ENCODE peak calls at places on chromosomes 2 and 18, in ten cellular contexts. D is H9; P is lower lobe of right lung; F is A549; J is CD8-positive, alpha-beta T cell; V is tibial nerve; Z is left lung; C is Panc1; K is MCF 10A; M is HepG2. T is an unnamed sample.

GRCh38 chr2:10436711-10437110 is 11.4 kb downstream of the ODC1 start:
- DNase-seq in D (no peak), P (no peak), F (no peak), J (no peak), V (no peak), Z (no peak), C (no peak), K (no peak), M (no peak), T (no peak)

GRCh38 chr2:144130551-144130950 is 389.4 kb downstream of the ZEB2 start:
- DNase-seq in D (no peak), P (no peak), F (no peak), J (no peak), V (no peak), Z (no peak), C (no peak), K (no peak), M (no peak), T (no peak)

GRCh38 chr2:44929680-44930273 is 11.7 kb upstream of the SIX3 start:
- DNase-seq in D (peak), P (peak), F (no peak), J (no peak), V (no peak), Z (peak), C (no peak), K (no peak), M (no peak), T (no peak)

GRCh38 chr2:171924170-171924942 is 2.1 kb downstream of the HAT1 start:
- DNase-seq in D (no peak), P (no peak), F (peak), J (no peak), V (no peak), Z (no peak), C (no peak), K (no peak), M (no peak), T (no peak)

GRCh38 chr2:106977707-106978106 is 91.7 kb upstream of the ST6GAL2 start:
- DNase-seq in D (no peak), P (no peak), F (no peak), J (no peak), V (no peak), Z (no peak), C (no peak), K (no peak), M (no peak), T (no peak)

GRCh38 chr2:45441571-45441970 is 169.5 kb downstream of the SRBD1 start:
- DNase-seq in D (no peak), P (no peak), F (no peak), J (no peak), V (no peak), Z (no peak), C (no peak), K (peak), M (no peak), T (peak)

GRCh38 chr2:28054916-28055315 is 164.4 kb downstream of the BABAM2 start:
- DNase-seq in D (no peak), P (no peak), F (no peak), J (no peak), V (no peak), Z (no peak), C (no peak), K (no peak), M (no peak), T (no peak)

GRCh38 chr18:55387139-55387984 is 200.6 kb downstream of the TCF4 start:
- DNase-seq in D (no peak), P (no peak), F (no peak), J (no peak), V (no peak), Z (no peak), C (no peak), K (no peak), M (peak), T (no peak)

GRCh38 chr18:43396266-43396665 is 119.0 kb upstream of the SYT4 start:
- DNase-seq in D (no peak), P (no peak), F (no peak), J (no peak), V (no peak), Z (no peak), C (no peak), K (peak), M (no peak), T (peak)

GRCh38 chr18:58045265-58046086 is 1.4 kb downstream of the NEDD4L start:
- DNase-seq in D (peak), P (peak), F (no peak), J (peak), V (no peak), Z (peak), C (no peak), K (peak), M (peak), T (peak)

GRCh38 chr18:25896178-25896780 is 194.1 kb downstream of the SS18 start:
- DNase-seq in D (no peak), P (no peak), F (peak), J (no peak), V (no peak), Z (no peak), C (peak), K (peak), M (peak), T (peak)

GRCh38 chr2:220182790-220183189 is 555.4 kb downstream of the SLC4A3 start:
- DNase-seq in D (no peak), P (no peak), F (no peak), J (no peak), V (no peak), Z (no peak), C (no peak), K (no peak), M (no peak), T (no peak)

GRCh38 chr2:18077724-18078123 is 199.3 kb downstream of the KCNS3 start:
- DNase-seq in D (no peak), P (no peak), F (no peak), J (no peak), V (no peak), Z (no peak), C (no peak), K (peak), M (no peak), T (no peak)

GRCh38 chr2:38217401-38218188 is 141.6 kb upstream of the CYP1B1 start:
- DNase-seq in D (no peak), P (no peak), F (no peak), J (no peak), V (no peak), Z (no peak), C (no peak), K (no peak), M (no peak), T (no peak)

GRCh38 chr2:234502919-234503285 is 6.0 kb upstream of the ARL4C start:
- DNase-seq in D (no peak), P (no peak), F (no peak), J (no peak), V (no peak), Z (no peak), C (no peak), K (peak), M (no peak), T (peak)

GRCh38 chr2:231939022-231939421 is 12.8 kb upstream of the NPPC start:
- DNase-seq in D (no peak), P (no peak), F (no peak), J (no peak), V (no peak), Z (no peak), C (no peak), K (no peak), M (no peak), T (no peak)

GRCh38 chr2:10338242-10339188 is 35.8 kb downstream of the HPCAL1 start:
- DNase-seq in D (no peak), P (no peak), F (no peak), J (no peak), V (no peak), Z (no peak), C (no peak), K (no peak), M (no peak), T (peak)

GRCh38 chr2:72789241-72789640 is 36.6 kb downstream of the EXOC6B start:
- DNase-seq in D (no peak), P (no peak), F (no peak), J (no peak), V (no peak), Z (no peak), C (no peak), K (no peak), M (no peak), T (peak)

GRCh38 chr2:232611559-232612218 is 21.7 kb upstream of the EFHD1 start:
- DNase-seq in D (peak), P (peak), F (peak), J (peak), V (peak), Z (peak), C (peak), K (peak), M (peak), T (peak)

GRCh38 chr2:202090530-202090929 is 17.5 kb downstream of the KIAA2012 start:
- DNase-seq in D (no peak), P (no peak), F (no peak), J (no peak), V (no peak), Z (no peak), C (no peak), K (no peak), M (no peak), T (no peak)

GRCh38 chr2:46171441-46171953 is 125.7 kb upstream of the EPAS1 start:
- DNase-seq in D (no peak), P (no peak), F (no peak), J (no peak), V (no peak), Z (no peak), C (no peak), K (peak), M (no peak), T (peak)

GRCh38 chr2:195561205-195562032 is 95.6 kb upstream of the SLC39A10 start:
- DNase-seq in D (no peak), P (no peak), F (peak), J (no peak), V (no peak), Z (no peak), C (no peak), K (peak), M (no peak), T (peak)

GRCh38 chr2:3461781-3462492 is 57.4 kb downstream of the ADI1 start:
- DNase-seq in D (no peak), P (peak), F (peak), J (peak), V (peak), Z (no peak), C (peak), K (peak), M (peak), T (peak)

GRCh38 chr18:25299426-25299825 is 52.5 kb downstream of the ZNF521 start:
- DNase-seq in D (no peak), P (no peak), F (no peak), J (no peak), V (no peak), Z (no peak), C (no peak), K (peak), M (no peak), T (peak)

GRCh38 chr2:238727585-238728321 is 120.1 kb upstream of the TWIST2 start:
- DNase-seq in D (no peak), P (no peak), F (no peak), J (no peak), V (peak), Z (no peak), C (no peak), K (peak), M (no peak), T (no peak)

GRCh38 chr2:134662751-134663150 is 56.0 kb downstream of the TMEM163 start:
- DNase-seq in D (no peak), P (no peak), F (no peak), J (no peak), V (no peak), Z (no peak), C (no peak), K (no peak), M (no peak), T (no peak)

GRCh38 chr18:57698571-57699276 is 77.1 kb upstream of the NARS1 start:
- DNase-seq in D (no peak), P (no peak), F (no peak), J (no peak), V (no peak), Z (no peak), C (no peak), K (peak), M (no peak), T (peak)

GRCh38 chr2:29262681-29263260 is 147.6 kb downstream of the CLIP4 start:
- DNase-seq in D (no peak), P (no peak), F (no peak), J (no peak), V (no peak), Z (no peak), C (no peak), K (no peak), M (no peak), T (no peak)

GRCh38 chr2:133765693-133766092 is 197.4 kb upstream of the NCKAP5 start:
- DNase-seq in D (no peak), P (no peak), F (no peak), J (no peak), V (peak), Z (no peak), C (no peak), K (no peak), M (peak), T (no peak)

GRCh38 chr2:145380436-145381017 is 860.6 kb upstream of the ZEB2 start:
- DNase-seq in D (no peak), P (no peak), F (peak), J (no peak), V (no peak), Z (no peak), C (no peak), K (peak), M (no peak), T (peak)

GRCh38 chr2:10762651-10763460 is 41.4 kb downstream of the ATP6V1C2 start:
- DNase-seq in D (no peak), P (no peak), F (no peak), J (no peak), V (no peak), Z (peak), C (no peak), K (no peak), M (no peak), T (no peak)

GRCh38 chr2:80778704-80779103 is 474.2 kb upstream of the LRRTM1 start:
- DNase-seq in D (no peak), P (no peak), F (no peak), J (no peak), V (no peak), Z (no peak), C (no peak), K (no peak), M (no peak), T (no peak)

GRCh38 chr2:131641414-131642206 is 113.9 kb downstream of the CCDC74A start:
- DNase-seq in D (no peak), P (no peak), F (no peak), J (no peak), V (no peak), Z (no peak), C (no peak), K (peak), M (no peak), T (no peak)

GRCh38 chr2:121150713-121151112 is 134.3 kb downstream of the TFCP2L1 start:
- DNase-seq in D (no peak), P (no peak), F (no peak), J (no peak), V (no peak), Z (no peak), C (no peak), K (no peak), M (no peak), T (no peak)

GRCh38 chr2:36456227-36456788 is 100.7 kb downstream of the CRIM1 start:
- DNase-seq in D (no peak), P (peak), F (no peak), J (no peak), V (peak), Z (peak), C (no peak), K (peak), M (no peak), T (peak)

GRCh38 chr2:54083440-54083839 is 32.0 kb upstream of the ACYP2 start:
- DNase-seq in D (no peak), P (no peak), F (no peak), J (no peak), V (no peak), Z (no peak), C (no peak), K (no peak), M (no peak), T (peak)

GRCh38 chr2:74021407-74021755 is 36.7 kb downstream of the TET3 start:
- DNase-seq in D (no peak), P (no peak), F (no peak), J (no peak), V (no peak), Z (no peak), C (no peak), K (no peak), M (no peak), T (no peak)

GRCh38 chr2:27804146-27804545 is 32.6 kb downstream of the MRPL33 start:
- DNase-seq in D (no peak), P (no peak), F (no peak), J (no peak), V (no peak), Z (no peak), C (no peak), K (no peak), M (no peak), T (no peak)

GRCh38 chr2:200022511-200022910 is 67.1 kb downstream of the MAIP1 start:
- DNase-seq in D (no peak), P (no peak), F (no peak), J (no peak), V (no peak), Z (no peak), C (no peak), K (no peak), M (no peak), T (no peak)

GRCh38 chr2:200021449-200022114 is 66.2 kb downstream of the MAIP1 start:
- DNase-seq in D (no peak), P (no peak), F (no peak), J (no peak), V (no peak), Z (no peak), C (no peak), K (no peak), M (no peak), T (no peak)

GRCh38 chr2:200026312-200026711 is 70.9 kb downstream of the MAIP1 start:
- DNase-seq in D (no peak), P (no peak), F (no peak), J (no peak), V (no peak), Z (no peak), C (no peak), K (no peak), M (no peak), T (no peak)

GRCh38 chr2:200025717-200026116 is 70.3 kb downstream of the MAIP1 start:
- DNase-seq in D (no peak), P (no peak), F (no peak), J (no peak), V (no peak), Z (no peak), C (no peak), K (no peak), M (no peak), T (no peak)

GRCh38 chr2:200023570-200023969 is 68.2 kb downstream of the MAIP1 start:
- DNase-seq in D (no peak), P (no peak), F (no peak), J (no peak), V (no peak), Z (no peak), C (no peak), K (no peak), M (no peak), T (no peak)
- TF ChIP-seq CTCF in D (no peak), P (no peak), F (no peak), J (no peak), V (no peak), Z (no peak), C (no peak), K (no peak), M (no peak), T (no peak)

GRCh38 chr18:41767960-41768359 is 187.1 kb upstream of the PIK3C3 start:
- DNase-seq in D (no peak), P (no peak), F (no peak), J (no peak), V (no peak), Z (no peak), C (no peak), K (peak), M (no peak), T (peak)
- TF ChIP-seq CTCF in D (peak), P (no peak), F (no peak), J (no peak), V (no peak), Z (no peak), C (no peak), K (peak), M (no peak), T (peak)

GRCh38 chr2:223247136-223247535 is 195.1 kb downstream of the KCNE4 start:
- DNase-seq in D (no peak), P (no peak), F (no peak), J (no peak), V (no peak), Z (no peak), C (no peak), K (peak), M (peak), T (peak)
- TF ChIP-seq CTCF in D (peak), P (peak), F (peak), J (no peak), V (no peak), Z (no peak), C (peak), K (peak), M (peak), T (peak)

GRCh38 chr2:127676906-127677305 is 1.6 kb upstream of the LIMS2 start:
- DNase-seq in D (no peak), P (no peak), F (no peak), J (no peak), V (no peak), Z (no peak), C (no peak), K (no peak), M (no peak), T (no peak)

GRCh38 chr2:127673304-127674069 is 1.8 kb downstream of the LIMS2 start:
- DNase-seq in D (peak), P (no peak), F (no peak), J (no peak), V (no peak), Z (peak), C (no peak), K (no peak), M (no peak), T (no peak)

GRCh38 chr2:127678531-127678930 is 3.2 kb upstream of the LIMS2 start:
- DNase-seq in D (no peak), P (no peak), F (no peak), J (no peak), V (no peak), Z (peak), C (no peak), K (no peak), M (no peak), T (no peak)

GRCh38 chr2:127674241-127675209 is 805 bp downstream of the LIMS2 start:
- DNase-seq in D (peak), P (no peak), F (peak), J (no peak), V (no peak), Z (peak), C (no peak), K (no peak), M (no peak), T (no peak)

DNA sequence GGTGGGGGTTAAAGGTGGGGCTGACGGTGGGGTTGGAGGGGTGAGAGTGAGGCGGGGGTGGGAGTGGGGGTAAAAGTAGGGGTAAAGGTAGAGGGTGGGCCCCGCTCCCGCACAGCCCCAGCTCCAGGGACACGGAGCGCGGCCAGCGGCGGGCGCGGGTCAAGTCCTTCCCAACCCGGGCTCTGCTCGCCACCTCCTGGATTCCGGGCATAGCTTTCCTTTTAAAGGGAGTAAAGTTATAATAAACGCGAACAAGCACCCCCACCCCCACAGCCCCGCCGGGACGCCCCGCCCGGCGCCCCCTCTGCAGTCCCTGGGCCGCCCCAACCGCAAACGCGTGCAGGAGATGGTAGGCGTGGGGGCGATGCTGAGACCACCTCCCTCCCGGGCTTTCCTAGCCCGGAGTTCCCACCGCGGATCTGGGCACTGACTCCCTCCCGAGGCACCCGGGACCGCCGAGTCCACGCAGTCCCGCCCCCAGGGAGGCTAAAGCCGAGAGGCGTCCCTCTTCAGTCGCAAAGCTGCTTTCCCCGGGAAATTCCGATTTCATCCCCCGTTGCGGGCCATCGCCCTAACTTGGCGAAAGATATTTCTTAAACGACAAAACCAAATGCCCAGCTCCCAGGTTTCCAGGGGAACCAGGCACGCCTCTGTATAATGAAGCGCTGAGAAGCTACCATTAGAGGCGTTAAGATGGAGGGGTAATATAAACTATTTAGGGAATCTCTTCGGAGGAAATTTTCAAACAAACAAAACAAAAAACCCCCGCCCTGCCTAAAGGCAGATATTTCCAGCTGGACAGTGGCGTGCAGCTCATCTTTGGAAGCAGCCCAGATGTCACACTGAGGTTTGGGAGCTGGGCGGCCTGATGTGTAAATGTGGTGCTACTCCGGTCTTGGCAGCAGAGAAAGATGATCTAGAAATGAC is at the start of gene LIMS2:
- DNase-seq in D (peak), P (peak), F (peak), J (no peak), V (no peak), Z (peak), C (no peak), K (no peak), M (no peak), T (no peak)
- TF ChIP-seq CTCF in D (peak), P (no peak), F (peak), J (no peak), V (no peak), Z (no peak), C (no peak), K (no peak), M (peak), T (no peak)

DNA sequence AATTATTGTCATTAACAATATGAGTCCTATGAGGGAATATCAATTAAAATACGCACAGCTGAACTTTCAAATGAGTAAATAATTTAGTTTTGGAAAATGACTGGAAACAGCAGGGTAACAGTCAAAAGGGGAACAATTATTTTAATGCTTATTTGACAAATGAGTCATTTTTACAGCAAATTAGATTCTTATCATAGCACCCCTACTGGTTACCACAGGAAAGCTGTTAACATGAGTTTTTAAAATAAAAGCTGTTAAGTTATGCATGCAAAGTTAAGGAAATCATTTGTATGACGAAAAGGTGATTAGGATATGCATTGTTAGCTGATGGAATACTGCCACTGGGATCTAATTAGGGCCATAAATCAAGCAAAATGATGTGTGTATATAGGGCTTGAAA is 435.1 kb upstream of the MEIS1 start:
- DNase-seq in D (no peak), P (no peak), F (no peak), J (no peak), V (no peak), Z (no peak), C (no peak), K (no peak), M (no peak), T (peak)
- TF ChIP-seq CTCF in D (peak), P (no peak), F (no peak), J (no peak), V (no peak), Z (no peak), C (no peak), K (peak), M (no peak), T (peak)

T was measured in epithelial cell of esophagus.